ENCODE peak calls at places on chromosomes 11 and 22, in four cellular contexts. One of them, this sample, is unnamed.

GRCh38 chr11:89016214-89016613 is 49.6 kb downstream of the GRM5 start:
- DNase-seq in GM20000: no peak
- DNase-seq in stimulated activated CD4-positive, alpha-beta T cell treated with anti-CD3 and anti-CD28 coated beads, Interleukin-4, amount 100 ng/mL, for 48 hours: no peak
- DNase-seq in T-helper 1 cell: no peak
- DNase-seq in this sample: no peak

GRCh38 chr22:50705219-50705691 is 32.6 kb downstream of the SHANK3 start:
- DNase-seq in GM20000: no peak
- DNase-seq in stimulated activated CD4-positive, alpha-beta T cell treated with anti-CD3 and anti-CD28 coated beads, Interleukin-4, amount 100 ng/mL, for 48 hours: no peak
- DNase-seq in T-helper 1 cell: no peak
- DNase-seq in this sample: no peak

GRCh38 chr11:46504817-46505613 is 88.8 kb downstream of the AMBRA1 start:
- DNase-seq in GM20000: peak; percentile 36
- DNase-seq in stimulated activated CD4-positive, alpha-beta T cell treated with anti-CD3 and anti-CD28 coated beads, Interleukin-4, amount 100 ng/mL, for 48 hours: no peak
- DNase-seq in T-helper 1 cell: no peak
- DNase-seq in this sample: no peak

GRCh38 chr22:43670545-43670944 is 141.6 kb downstream of the EFCAB6 start:
- DNase-seq in GM20000: no peak
- DNase-seq in stimulated activated CD4-positive, alpha-beta T cell treated with anti-CD3 and anti-CD28 coated beads, Interleukin-4, amount 100 ng/mL, for 48 hours: no peak
- DNase-seq in T-helper 1 cell: no peak
- DNase-seq in this sample: no peak

GRCh38 chr11:56331861-56332491 is 13.9 kb upstream of the OR8K1 start:
- DNase-seq in GM20000: no peak
- DNase-seq in stimulated activated CD4-positive, alpha-beta T cell treated with anti-CD3 and anti-CD28 coated beads, Interleukin-4, amount 100 ng/mL, for 48 hours: no peak
- DNase-seq in T-helper 1 cell: no peak
- DNase-seq in this sample: no peak

GRCh38 chr22:40594924-40595323 is 41.6 kb downstream of the MRTFA start:
- DNase-seq in GM20000: no peak
- DNase-seq in stimulated activated CD4-positive, alpha-beta T cell treated with anti-CD3 and anti-CD28 coated beads, Interleukin-4, amount 100 ng/mL, for 48 hours: no peak
- DNase-seq in T-helper 1 cell: no peak
- DNase-seq in this sample: no peak

GRCh38 chr11:113137735-113138529 is 176.5 kb upstream of the TTC12 start:
- DNase-seq in GM20000: no peak
- DNase-seq in stimulated activated CD4-positive, alpha-beta T cell treated with anti-CD3 and anti-CD28 coated beads, Interleukin-4, amount 100 ng/mL, for 48 hours: no peak
- DNase-seq in T-helper 1 cell: no peak
- DNase-seq in this sample: no peak

GRCh38 chr11:112174789-112175595 is at the start of gene BCO2:
- DNase-seq in GM20000: peak; percentile 46
- DNase-seq in stimulated activated CD4-positive, alpha-beta T cell treated with anti-CD3 and anti-CD28 coated beads, Interleukin-4, amount 100 ng/mL, for 48 hours: peak; percentile 30
- DNase-seq in T-helper 1 cell: no peak
- DNase-seq in this sample: no peak

GRCh38 chr22:42951093-42951710 is 63.7 kb downstream of the PACSIN2 start:
- DNase-seq in GM20000: no peak
- DNase-seq in stimulated activated CD4-positive, alpha-beta T cell treated with anti-CD3 and anti-CD28 coated beads, Interleukin-4, amount 100 ng/mL, for 48 hours: no peak
- DNase-seq in T-helper 1 cell: no peak
- DNase-seq in this sample: no peak

GRCh38 chr11:66617148-66617814 is 851 bp downstream of the RBM14 start:
- DNase-seq in GM20000: no peak
- DNase-seq in stimulated activated CD4-positive, alpha-beta T cell treated with anti-CD3 and anti-CD28 coated beads, Interleukin-4, amount 100 ng/mL, for 48 hours: no peak
- DNase-seq in T-helper 1 cell: no peak
- DNase-seq in this sample: no peak

GRCh38 chr22:34850010-34850409 is 215.9 kb upstream of the ISX start:
- DNase-seq in GM20000: no peak
- DNase-seq in stimulated activated CD4-positive, alpha-beta T cell treated with anti-CD3 and anti-CD28 coated beads, Interleukin-4, amount 100 ng/mL, for 48 hours: no peak
- DNase-seq in T-helper 1 cell: no peak
- DNase-seq in this sample: no peak

GRCh38 chr22:19448076-19448607 is 631 bp upstream of the C22orf39 start:
- DNase-seq in GM20000: peak; percentile 80
- DNase-seq in stimulated activated CD4-positive, alpha-beta T cell treated with anti-CD3 and anti-CD28 coated beads, Interleukin-4, amount 100 ng/mL, for 48 hours: no peak
- DNase-seq in T-helper 1 cell: no peak
- DNase-seq in this sample: no peak

GRCh38 chr11:132670921-132671675 is 861.2 kb downstream of the OPCML start:
- DNase-seq in GM20000: no peak
- DNase-seq in stimulated activated CD4-positive, alpha-beta T cell treated with anti-CD3 and anti-CD28 coated beads, Interleukin-4, amount 100 ng/mL, for 48 hours: no peak
- DNase-seq in T-helper 1 cell: no peak
- DNase-seq in this sample: no peak

GRCh38 chr11:73931039-73931645 is 19.7 kb upstream of the DNAJB13 start:
- DNase-seq in GM20000: peak; percentile 52
- DNase-seq in stimulated activated CD4-positive, alpha-beta T cell treated with anti-CD3 and anti-CD28 coated beads, Interleukin-4, amount 100 ng/mL, for 48 hours: no peak
- DNase-seq in T-helper 1 cell: no peak
- DNase-seq in this sample: no peak

GRCh38 chr11:65785329-65786007 is 1.4 kb upstream of the OVOL1 start:
- DNase-seq in GM20000: no peak
- DNase-seq in stimulated activated CD4-positive, alpha-beta T cell treated with anti-CD3 and anti-CD28 coated beads, Interleukin-4, amount 100 ng/mL, for 48 hours: no peak
- DNase-seq in T-helper 1 cell: no peak
- DNase-seq in this sample: no peak

GRCh38 chr11:57568330-57568766 is 876 bp upstream of the UBE2L6 start:
- DNase-seq in GM20000: peak; percentile 88
- DNase-seq in stimulated activated CD4-positive, alpha-beta T cell treated with anti-CD3 and anti-CD28 coated beads, Interleukin-4, amount 100 ng/mL, for 48 hours: peak; percentile 84
- DNase-seq in T-helper 1 cell: no peak
- DNase-seq in this sample: no peak

GRCh38 chr11:61688368-61689163 is 8.4 kb downstream of the DAGLA start:
- DNase-seq in GM20000: no peak
- DNase-seq in stimulated activated CD4-positive, alpha-beta T cell treated with anti-CD3 and anti-CD28 coated beads, Interleukin-4, amount 100 ng/mL, for 48 hours: no peak
- DNase-seq in T-helper 1 cell: no peak
- DNase-seq in this sample: no peak

GRCh38 chr11:45092901-45093760 is 53.3 kb upstream of the PRDM11 start:
- DNase-seq in GM20000: no peak
- DNase-seq in stimulated activated CD4-positive, alpha-beta T cell treated with anti-CD3 and anti-CD28 coated beads, Interleukin-4, amount 100 ng/mL, for 48 hours: no peak
- DNase-seq in T-helper 1 cell: no peak
- DNase-seq in this sample: no peak

GRCh38 chr11:29018631-29019030 is 910.4 kb downstream of the METTL15 start:
- DNase-seq in GM20000: no peak
- DNase-seq in stimulated activated CD4-positive, alpha-beta T cell treated with anti-CD3 and anti-CD28 coated beads, Interleukin-4, amount 100 ng/mL, for 48 hours: no peak
- DNase-seq in T-helper 1 cell: no peak
- DNase-seq in this sample: no peak

GRCh38 chr11:76653674-76654309 is 16.8 kb downstream of the LRRC32 start:
- DNase-seq in GM20000: no peak
- DNase-seq in stimulated activated CD4-positive, alpha-beta T cell treated with anti-CD3 and anti-CD28 coated beads, Interleukin-4, amount 100 ng/mL, for 48 hours: no peak
- DNase-seq in T-helper 1 cell: no peak
- DNase-seq in this sample: no peak

GRCh38 chr11:95764267-95764898 is 25.2 kb downstream of the FAM76B start:
- DNase-seq in GM20000: peak; percentile 51
- DNase-seq in stimulated activated CD4-positive, alpha-beta T cell treated with anti-CD3 and anti-CD28 coated beads, Interleukin-4, amount 100 ng/mL, for 48 hours: no peak
- DNase-seq in T-helper 1 cell: no peak
- DNase-seq in this sample: no peak

GRCh38 chr11:79438631-79439429 is 2.0 kb downstream of the TENM4 start:
- DNase-seq in GM20000: peak; percentile 58
- DNase-seq in stimulated activated CD4-positive, alpha-beta T cell treated with anti-CD3 and anti-CD28 coated beads, Interleukin-4, amount 100 ng/mL, for 48 hours: no peak
- DNase-seq in T-helper 1 cell: no peak
- DNase-seq in this sample: no peak

GRCh38 chr11:129290966-129291365 is 84.7 kb upstream of the BARX2 start:
- DNase-seq in GM20000: no peak
- DNase-seq in stimulated activated CD4-positive, alpha-beta T cell treated with anti-CD3 and anti-CD28 coated beads, Interleukin-4, amount 100 ng/mL, for 48 hours: no peak
- DNase-seq in T-helper 1 cell: no peak
- DNase-seq in this sample: no peak

GRCh38 chr11:73308963-73309960 is 1.2 kb downstream of the ARHGEF17 start:
- DNase-seq in GM20000: peak; percentile 44
- DNase-seq in stimulated activated CD4-positive, alpha-beta T cell treated with anti-CD3 and anti-CD28 coated beads, Interleukin-4, amount 100 ng/mL, for 48 hours: no peak
- DNase-seq in T-helper 1 cell: no peak
- DNase-seq in this sample: no peak

GRCh38 chr22:22697377-22698120 is 53.1 kb downstream of the GGTLC2 start:
- DNase-seq in GM20000: no peak
- DNase-seq in stimulated activated CD4-positive, alpha-beta T cell treated with anti-CD3 and anti-CD28 coated beads, Interleukin-4, amount 100 ng/mL, for 48 hours: no peak
- DNase-seq in T-helper 1 cell: no peak
- DNase-seq in this sample: no peak

GRCh38 chr11:36711104-36711825 is 113.2 kb upstream of the RAG2 start:
- DNase-seq in GM20000: no peak
- DNase-seq in stimulated activated CD4-positive, alpha-beta T cell treated with anti-CD3 and anti-CD28 coated beads, Interleukin-4, amount 100 ng/mL, for 48 hours: no peak
- DNase-seq in T-helper 1 cell: no peak
- DNase-seq in this sample: no peak

GRCh38 chr11:113014731-113015455 is 53.7 kb downstream of the NCAM1 start:
- DNase-seq in GM20000: no peak
- DNase-seq in stimulated activated CD4-positive, alpha-beta T cell treated with anti-CD3 and anti-CD28 coated beads, Interleukin-4, amount 100 ng/mL, for 48 hours: no peak
- DNase-seq in T-helper 1 cell: no peak
- DNase-seq in this sample: no peak

GRCh38 chr22:32079110-32080089 is 36.3 kb downstream of the SLC5A1 start:
- DNase-seq in GM20000: no peak
- DNase-seq in stimulated activated CD4-positive, alpha-beta T cell treated with anti-CD3 and anti-CD28 coated beads, Interleukin-4, amount 100 ng/mL, for 48 hours: no peak
- DNase-seq in T-helper 1 cell: no peak
- DNase-seq in this sample: no peak

GRCh38 chr22:42399315-42400271 is 32.6 kb downstream of the NFAM1 start:
- DNase-seq in GM20000: no peak
- DNase-seq in stimulated activated CD4-positive, alpha-beta T cell treated with anti-CD3 and anti-CD28 coated beads, Interleukin-4, amount 100 ng/mL, for 48 hours: no peak
- DNase-seq in T-helper 1 cell: no peak
- DNase-seq in this sample: no peak

GRCh38 chr11:77115956-77116355 is 12.1 kb upstream of the MYO7A start:
- DNase-seq in GM20000: no peak
- DNase-seq in stimulated activated CD4-positive, alpha-beta T cell treated with anti-CD3 and anti-CD28 coated beads, Interleukin-4, amount 100 ng/mL, for 48 hours: no peak
- DNase-seq in T-helper 1 cell: no peak
- DNase-seq in this sample: no peak

GRCh38 chr11:114416441-114416928 is 16.0 kb downstream of the RBM7 start:
- DNase-seq in GM20000: no peak
- DNase-seq in stimulated activated CD4-positive, alpha-beta T cell treated with anti-CD3 and anti-CD28 coated beads, Interleukin-4, amount 100 ng/mL, for 48 hours: no peak
- DNase-seq in T-helper 1 cell: no peak
- DNase-seq in this sample: no peak

GRCh38 chr11:132115454-132115853 is 745.0 kb downstream of the NTM start:
- DNase-seq in GM20000: no peak
- DNase-seq in stimulated activated CD4-positive, alpha-beta T cell treated with anti-CD3 and anti-CD28 coated beads, Interleukin-4, amount 100 ng/mL, for 48 hours: no peak
- DNase-seq in T-helper 1 cell: no peak
- DNase-seq in this sample: no peak